ENCODE peak calls at places on chromosomes 2 and 18, in six cellular contexts. Z is cardiac muscle cell, Y is pons, X is adipocyte, H is C1 segment of cervical spinal cord, I is T-helper 1 cell. P is an unnamed sample.

GRCh38 chr18:48493856-48494255 is 45.0 kb upstream of the CTIF start:
- DNase-seq in X (no peak), I (no peak), H (no peak), Z (no peak), Y (no peak), P (no peak)

GRCh38 chr2:238473014-238473413 is 46.3 kb downstream of the ASB1 start:
- DNase-seq in H (no peak), I (no peak), X (no peak), Y (no peak), Z (no peak), P (no peak)

GRCh38 chr2:12666445-12666844 is 50.3 kb upstream of the TRIB2 start:
- DNase-seq in I (no peak), X (no peak), Z (no peak), H (no peak), Y (no peak), P (no peak)

GRCh38 chr2:41024806-41025205 is 572.9 kb upstream of the SLC8A1 start:
- DNase-seq in I (no peak), H (no peak), Z (no peak), X (no peak), Y (peak; percentile 6), P (no peak)

GRCh38 chr2:26640781-26641564 is at the start of gene CIB4:
- DNase-seq in H (no peak), I (no peak), Y (no peak), Z (no peak), X (no peak), P (no peak)

GRCh38 chr2:240525802-240526201 is 32.0 kb downstream of the ANKMY1 start:
- DNase-seq in X (no peak), Z (no peak), H (no peak), Y (no peak), I (no peak), P (no peak)

GRCh38 chr18:37640504-37640903 is 74.9 kb upstream of the CELF4 start:
- DNase-seq in Y (no peak), H (no peak), X (no peak), I (no peak), Z (no peak), P (no peak)

GRCh38 chr2:127662937-127663565 is 12.3 kb downstream of the LIMS2 start:
- DNase-seq in Z (no peak), Y (no peak), H (no peak), I (no peak), X (no peak), P (no peak)

GRCh38 chr2:207260021-207260420 is 94.3 kb upstream of the KLF7 start:
- DNase-seq in X (no peak), Z (no peak), Y (peak; percentile 70), H (no peak), I (no peak), P (no peak)

GRCh38 chr18:74562080-74562725 is 27.9 kb downstream of the CNDP1 start:
- DNase-seq in Z (no peak), X (no peak), H (no peak), I (no peak), Y (no peak), P (no peak)

GRCh38 chr18:74425161-74425560 is 31.9 kb downstream of the DIPK1C start:
- DNase-seq in I (no peak), Y (no peak), Z (no peak), X (no peak), H (no peak), P (no peak)

GRCh38 chr18:48547456-48548403 is 8.9 kb downstream of the CTIF start:
- DNase-seq in I (no peak), H (no peak), Z (no peak), X (peak; percentile 88), Y (no peak), P (peak; percentile 61)

GRCh38 chr18:74551936-74552555 is 17.7 kb downstream of the CNDP1 start:
- DNase-seq in Y (peak; percentile 96), H (peak; percentile 66), I (peak; percentile 74), X (peak; percentile 94), Z (peak; percentile 91), P (peak; percentile 87)

GRCh38 chr2:240903191-240904060 is 2.7 kb upstream of the CROCC2 start:
- DNase-seq in Z (no peak), I (no peak), Y (no peak), X (no peak), H (no peak), P (no peak)

GRCh38 chr2:226730487-226730886 is 69.1 kb downstream of the IRS1 start:
- DNase-seq in I (no peak), H (no peak), X (no peak), Y (no peak), Z (peak; percentile 48), P (no peak)

GRCh38 chr2:69755862-69756467 is 14.0 kb downstream of the ANXA4 start:
- DNase-seq in X (peak; percentile 95), I (no peak), Y (no peak), Z (no peak), H (no peak), P (no peak)

GRCh38 chr18:11064106-11064505 is 85.3 kb downstream of the PIEZO2 start:
- DNase-seq in Y (no peak), H (no peak), I (no peak), Z (no peak), X (peak; percentile 39), P (no peak)

GRCh38 chr2:107645586-107645985 is 181.1 kb upstream of the RGPD4 start:
- DNase-seq in I (no peak), Y (no peak), X (no peak), H (no peak), Z (peak; percentile 15), P (no peak)

GRCh38 chr2:74919827-74920226 is 38.6 kb upstream of the POLE4 start:
- DNase-seq in I (peak; percentile 63), Z (peak; percentile 73), H (no peak), Y (peak; percentile 29), X (peak; percentile 39), P (peak; percentile 16)

GRCh38 chr2:90207454-90208058 is 1516.1 kb downstream of the RPIA start:
- DNase-seq in H (no peak), Z (peak; percentile 22), Y (peak; percentile 6), I (no peak), X (no peak), P (no peak)

GRCh38 chr2:239387811-239388210 is 13.0 kb downstream of the HDAC4 start:
- DNase-seq in X (no peak), H (no peak), Y (no peak), Z (no peak), I (no peak), P (no peak)

GRCh38 chr18:48785091-48785614 is 165.6 kb downstream of the SMAD7 start:
- DNase-seq in I (no peak), Y (peak; percentile 84), H (peak; percentile 49), X (no peak), Z (no peak), P (no peak)

GRCh38 chr18:47737956-47738355 is 192.5 kb downstream of the SMAD2 start:
- DNase-seq in X (no peak), H (no peak), Y (no peak), I (no peak), Z (no peak), P (no peak)